ENCODE peak calls at places on chromosomes 3 and 15, in six cellular contexts. One of them, this sample, is unnamed.

GRCh38 chr15:77709135-77709886 is 76.6 kb upstream of the LINGO1 start:
- DNase-seq in HepG2: no peak
- DNase-seq in K562: no peak
- DNase-seq in SK-N-SH: no peak
- DNase-seq in H1: no peak
- DNase-seq in GM12878: no peak
- DNase-seq in this sample: no peak

GRCh38 chr3:140580746-140581145 is 97.1 kb upstream of the TRIM42 start:
- DNase-seq in HepG2: no peak
- DNase-seq in K562: no peak
- DNase-seq in SK-N-SH: no peak
- DNase-seq in H1: no peak
- DNase-seq in GM12878: no peak
- DNase-seq in this sample: no peak

GRCh38 chr3:157204431-157204830 is 44.5 kb upstream of the CCNL1 start:
- DNase-seq in HepG2: no peak
- DNase-seq in K562: no peak
- DNase-seq in SK-N-SH: no peak
- DNase-seq in H1: no peak
- DNase-seq in GM12878: no peak
- DNase-seq in this sample: no peak

GRCh38 chr3:55252921-55253320 is 234.2 kb downstream of the WNT5A start:
- DNase-seq in HepG2: no peak
- DNase-seq in K562: no peak
- DNase-seq in SK-N-SH: no peak
- DNase-seq in H1: no peak
- DNase-seq in GM12878: no peak
- DNase-seq in this sample: no peak

GRCh38 chr3:188176476-188176875 is 22.5 kb downstream of the LPP start:
- DNase-seq in HepG2: no peak
- DNase-seq in K562: no peak
- DNase-seq in SK-N-SH: no peak
- DNase-seq in H1: no peak
- DNase-seq in GM12878: no peak
- DNase-seq in this sample: no peak

GRCh38 chr3:43747641-43748040 is 56.9 kb downstream of the ABHD5 start:
- DNase-seq in HepG2: no peak
- DNase-seq in K562: no peak
- DNase-seq in SK-N-SH: no peak
- DNase-seq in H1: no peak
- DNase-seq in GM12878: no peak
- DNase-seq in this sample: no peak

GRCh38 chr3:17740703-17741102 is 1.7 kb downstream of the TBC1D5 start:
- DNase-seq in HepG2: peak
- DNase-seq in K562: peak
- DNase-seq in SK-N-SH: peak
- DNase-seq in H1: no peak
- DNase-seq in GM12878: no peak
- DNase-seq in this sample: no peak

GRCh38 chr15:74809242-74809641 is 3.4 kb upstream of the LMAN1L start:
- DNase-seq in HepG2: no peak
- DNase-seq in K562: no peak
- DNase-seq in SK-N-SH: no peak
- DNase-seq in H1: no peak
- DNase-seq in GM12878: no peak
- DNase-seq in this sample: no peak

GRCh38 chr3:61857297-61857696 is 295.9 kb downstream of the PTPRG start:
- DNase-seq in HepG2: no peak
- DNase-seq in K562: no peak
- DNase-seq in SK-N-SH: no peak
- DNase-seq in H1: no peak
- DNase-seq in GM12878: no peak
- DNase-seq in this sample: no peak

GRCh38 chr3:18446067-18446793 is 21.1 kb upstream of the SATB1 start:
- DNase-seq in HepG2: no peak
- DNase-seq in K562: no peak
- DNase-seq in SK-N-SH: no peak
- DNase-seq in H1: no peak
- DNase-seq in GM12878: no peak
- DNase-seq in this sample: no peak

GRCh38 chr15:82543155-82543554 is 2.9 kb upstream of the RPS17 start:
- DNase-seq in HepG2: no peak
- DNase-seq in K562: no peak
- DNase-seq in SK-N-SH: no peak
- DNase-seq in H1: no peak
- DNase-seq in GM12878: no peak
- DNase-seq in this sample: peak

GRCh38 chr15:60840703-60841411 is 361.9 kb upstream of the ICE2 start:
- DNase-seq in HepG2: no peak
- DNase-seq in K562: no peak
- DNase-seq in SK-N-SH: no peak
- DNase-seq in H1: no peak
- DNase-seq in GM12878: no peak
- DNase-seq in this sample: no peak

GRCh38 chr3:46629571-46630517 is 17.5 kb downstream of the FAM240A start:
- DNase-seq in HepG2: no peak
- DNase-seq in K562: peak
- DNase-seq in SK-N-SH: peak
- DNase-seq in H1: peak
- DNase-seq in GM12878: peak
- DNase-seq in this sample: peak

GRCh38 chr3:191151653-191152052 is 47.4 kb upstream of the OSTN start:
- DNase-seq in HepG2: no peak
- DNase-seq in K562: no peak
- DNase-seq in SK-N-SH: no peak
- DNase-seq in H1: no peak
- DNase-seq in GM12878: no peak
- DNase-seq in this sample: no peak
- H3K4me3 ChIP-seq in HepG2: no peak
- H3K4me3 ChIP-seq in K562: no peak
- H3K4me3 ChIP-seq in SK-N-SH: no peak
- H3K4me3 ChIP-seq in H1: no peak
- H3K4me3 ChIP-seq in GM12878: no peak
- H3K4me3 ChIP-seq in this sample: no peak

GRCh38 chr3:193798097-193798496 is 205.1 kb downstream of the OPA1 start:
- DNase-seq in HepG2: no peak
- DNase-seq in K562: no peak
- DNase-seq in SK-N-SH: no peak
- DNase-seq in H1: no peak
- DNase-seq in GM12878: no peak
- DNase-seq in this sample: no peak
- TF ChIP-seq POLR2AphosphoS5 in HepG2: no peak
- TF ChIP-seq POLR2AphosphoS5 in K562: no peak
- TF ChIP-seq POLR2AphosphoS5 in SK-N-SH: no peak
- TF ChIP-seq POLR2AphosphoS5 in H1: no peak
- TF ChIP-seq POLR2AphosphoS5 in GM12878: no peak
- TF ChIP-seq POLR2AphosphoS5 in this sample: no peak

GRCh38 chr3:15440891-15441290 is 13.5 kb downstream of the EAF1 start:
- DNase-seq in HepG2: no peak
- DNase-seq in K562: no peak
- DNase-seq in SK-N-SH: no peak
- DNase-seq in H1: no peak
- DNase-seq in GM12878: no peak
- DNase-seq in this sample: peak

GRCh38 chr3:15436246-15436645 is 8.8 kb downstream of the EAF1 start:
- DNase-seq in HepG2: no peak
- DNase-seq in K562: no peak
- DNase-seq in SK-N-SH: no peak
- DNase-seq in H1: no peak
- DNase-seq in GM12878: no peak
- DNase-seq in this sample: no peak

GRCh38 chr3:15434756-15435155 is 7.4 kb downstream of the EAF1 start:
- DNase-seq in HepG2: no peak
- DNase-seq in K562: no peak
- DNase-seq in SK-N-SH: no peak
- DNase-seq in H1: no peak
- DNase-seq in GM12878: no peak
- DNase-seq in this sample: no peak

GRCh38 chr3:15439476-15439875 is 12.1 kb downstream of the EAF1 start:
- DNase-seq in HepG2: no peak
- DNase-seq in K562: no peak
- DNase-seq in SK-N-SH: no peak
- DNase-seq in H1: no peak
- DNase-seq in GM12878: no peak
- DNase-seq in this sample: no peak

GRCh38 chr3:15438988-15439387 is 11.6 kb downstream of the EAF1 start:
- DNase-seq in HepG2: no peak
- DNase-seq in K562: no peak
- DNase-seq in SK-N-SH: no peak
- DNase-seq in H1: no peak
- DNase-seq in GM12878: no peak
- DNase-seq in this sample: peak
- TF ChIP-seq GABPA in HepG2: no peak
- TF ChIP-seq GABPA in K562: no peak
- TF ChIP-seq GABPA in SK-N-SH: no peak
- TF ChIP-seq GABPA in H1: no peak
- TF ChIP-seq GABPA in GM12878: no peak
- TF ChIP-seq GABPA in this sample: no peak

GRCh38 chr3:186993940-186994670 is 63.8 kb downstream of the ST6GAL1 start:
- DNase-seq in HepG2: no peak
- DNase-seq in K562: no peak
- DNase-seq in SK-N-SH: no peak
- DNase-seq in H1: no peak
- DNase-seq in GM12878: no peak
- DNase-seq in this sample: no peak

GRCh38 chr3:187000711-187001151 is 70.4 kb downstream of the ST6GAL1 start:
- DNase-seq in HepG2: no peak
- DNase-seq in K562: no peak
- DNase-seq in SK-N-SH: no peak
- DNase-seq in H1: no peak
- DNase-seq in GM12878: peak
- DNase-seq in this sample: no peak

GRCh38 chr3:186998937-186999368 is 68.6 kb downstream of the ST6GAL1 start:
- DNase-seq in HepG2: no peak
- DNase-seq in K562: no peak
- DNase-seq in SK-N-SH: no peak
- DNase-seq in H1: peak
- DNase-seq in GM12878: no peak
- DNase-seq in this sample: no peak

GRCh38 chr3:186996356-186996755 is 66.0 kb downstream of the ST6GAL1 start:
- DNase-seq in HepG2: no peak
- DNase-seq in K562: no peak
- DNase-seq in SK-N-SH: no peak
- DNase-seq in H1: no peak
- DNase-seq in GM12878: no peak
- DNase-seq in this sample: no peak

GRCh38 chr3:186997061-186998054 is 67.0 kb downstream of the ST6GAL1 start:
- DNase-seq in HepG2: no peak
- DNase-seq in K562: peak
- DNase-seq in SK-N-SH: no peak
- DNase-seq in H1: no peak
- DNase-seq in GM12878: no peak
- DNase-seq in this sample: no peak
- H3K4me3 ChIP-seq in HepG2: no peak
- H3K4me3 ChIP-seq in K562: no peak
- H3K4me3 ChIP-seq in SK-N-SH: no peak
- H3K4me3 ChIP-seq in H1: no peak
- H3K4me3 ChIP-seq in GM12878: peak
- H3K4me3 ChIP-seq in this sample: no peak

DNA sequence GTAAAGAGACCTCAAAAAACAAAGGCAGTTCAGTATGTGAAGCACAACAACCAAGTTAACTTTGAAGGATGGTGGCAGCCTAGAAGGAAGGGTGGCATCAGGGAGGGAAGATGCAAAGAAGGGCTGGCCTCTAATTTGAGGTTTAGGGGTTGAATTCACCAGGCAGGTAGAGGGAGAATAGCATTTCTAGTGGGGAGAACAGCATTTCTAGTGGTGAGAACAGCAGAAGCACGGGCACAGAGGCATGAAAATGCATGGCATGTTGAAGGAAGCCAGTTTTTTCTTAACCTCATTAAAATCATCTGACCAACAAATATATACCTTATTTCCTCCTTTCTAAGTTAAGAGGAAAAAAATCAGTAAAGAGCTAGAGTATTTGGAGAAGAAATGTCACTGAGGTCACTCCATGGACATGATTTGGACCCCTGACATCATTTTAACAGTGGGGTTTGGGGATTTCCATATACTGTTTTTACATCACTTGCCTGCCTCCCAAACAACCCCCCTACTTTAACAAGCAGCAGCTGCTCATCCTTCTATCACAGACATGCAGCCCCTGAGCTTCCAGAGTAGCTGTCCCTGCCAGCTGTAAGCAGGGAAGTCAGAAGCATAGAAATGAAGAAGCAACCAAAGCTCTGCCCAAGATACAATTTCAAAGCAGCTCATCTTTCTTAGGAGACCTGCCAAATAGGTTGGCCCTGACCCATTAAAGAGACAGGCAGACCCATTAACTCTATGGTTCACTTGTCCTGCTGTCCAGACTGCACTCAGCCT is 2.4 kb upstream of the POPDC2 start:
- DNase-seq in HepG2: no peak
- DNase-seq in K562: no peak
- DNase-seq in SK-N-SH: no peak
- DNase-seq in H1: no peak
- DNase-seq in GM12878: no peak
- DNase-seq in this sample: no peak
- TF ChIP-seq POLR2AphosphoS5 in HepG2: no peak
- TF ChIP-seq POLR2AphosphoS5 in K562: no peak
- TF ChIP-seq POLR2AphosphoS5 in SK-N-SH: peak
- TF ChIP-seq POLR2AphosphoS5 in H1: no peak
- TF ChIP-seq POLR2AphosphoS5 in GM12878: no peak
- TF ChIP-seq POLR2AphosphoS5 in this sample: no peak

GRCh38 chr15:67023517-67024321 is 41.7 kb upstream of the SMAD3 start:
- DNase-seq in HepG2: no peak
- DNase-seq in K562: no peak
- DNase-seq in SK-N-SH: no peak
- DNase-seq in H1: no peak
- DNase-seq in GM12878: no peak
- DNase-seq in this sample: no peak

GRCh38 chr15:67022587-67022986 is 42.8 kb upstream of the SMAD3 start:
- DNase-seq in HepG2: no peak
- DNase-seq in K562: no peak
- DNase-seq in SK-N-SH: no peak
- DNase-seq in H1: no peak
- DNase-seq in GM12878: no peak
- DNase-seq in this sample: no peak

GRCh38 chr15:67025719-67026118 is 39.7 kb upstream of the SMAD3 start:
- DNase-seq in HepG2: no peak
- DNase-seq in K562: no peak
- DNase-seq in SK-N-SH: peak
- DNase-seq in H1: no peak
- DNase-seq in GM12878: no peak
- DNase-seq in this sample: peak

GRCh38 chr15:67024998-67025368 is 40.4 kb upstream of the SMAD3 start:
- DNase-seq in HepG2: no peak
- DNase-seq in K562: no peak
- DNase-seq in SK-N-SH: no peak
- DNase-seq in H1: no peak
- DNase-seq in GM12878: no peak
- DNase-seq in this sample: no peak

GRCh38 chr15:67024322-67024997 is 40.9 kb upstream of the SMAD3 start:
- DNase-seq in HepG2: peak
- DNase-seq in K562: peak
- DNase-seq in SK-N-SH: peak
- DNase-seq in H1: no peak
- DNase-seq in GM12878: peak
- DNase-seq in this sample: peak
- TF ChIP-seq GABPA in HepG2: no peak
- TF ChIP-seq GABPA in K562: no peak
- TF ChIP-seq GABPA in SK-N-SH: no peak
- TF ChIP-seq GABPA in H1: no peak
- TF ChIP-seq GABPA in GM12878: no peak
- TF ChIP-seq GABPA in this sample: no peak

This sample was measured in HL-60.